ENCODE peak calls at places on chromosome 2, in five cellular contexts. V, G, A, P and Y are unnamed samples.

GRCh38 chr2:48692292-48692691 is 63.2 kb downstream of the LHCGR start:
- DNase-seq in G (no peak), P (no peak), A (no peak), V (no peak), Y (no peak)

GRCh38 chr2:143284087-143284675 is 155.0 kb downstream of the ARHGAP15 start:
- DNase-seq in V (peak), A (no peak), P (peak), G (peak), Y (no peak)

GRCh38 chr2:241767464-241768250 is 9.0 kb upstream of the GAL3ST2 start:
- DNase-seq in V (no peak), G (no peak), A (peak), P (no peak), Y (no peak)

GRCh38 chr2:65436825-65437221 is 4.4 kb upstream of the SPRED2 start:
- DNase-seq in A (no peak), V (no peak), G (no peak), P (no peak), Y (no peak)

GRCh38 chr2:22600166-22600565 is 784.8 kb upstream of the KLHL29 start:
- DNase-seq in V (no peak), G (no peak), A (no peak), P (no peak), Y (no peak)

GRCh38 chr2:117960231-117960630 is 53.6 kb downstream of the CCDC93 start:
- DNase-seq in P (no peak), A (no peak), G (peak), V (no peak), Y (no peak)

GRCh38 chr2:120470041-120470716 is 124.2 kb downstream of the INHBB start:
- DNase-seq in G (peak), P (no peak), A (no peak), V (no peak), Y (peak)

GRCh38 chr2:135573620-135574019 is 42.3 kb downstream of the R3HDM1 start:
- DNase-seq in G (no peak), V (no peak), A (no peak), P (no peak), Y (no peak)

GRCh38 chr2:229199267-229199666 is 71.8 kb downstream of the PID1 start:
- DNase-seq in V (no peak), A (no peak), G (no peak), P (no peak), Y (no peak)